ENCODE peak calls at places on chromosomes 6 and 20, in ten cellular contexts. K, R, U, L, E, J, F, D, I and G are unnamed samples.

GRCh38 chr20:2402271-2402980 is 21.7 kb downstream of the TGM6 start:
- DNase-seq in I (no peak), K (no peak), E (no peak), R (no peak), J (no peak), U (no peak), F (peak; percentile 16), D (no peak), L (no peak), G (no peak)

GRCh38 chr6:145749632-145750031 is 14.3 kb upstream of the EPM2A start:
- DNase-seq in R (no peak), F (no peak), L (no peak), K (peak; percentile 18), I (no peak), D (peak; percentile 69), U (no peak), E (no peak), J (no peak), G (peak; percentile 22)

GRCh38 chr20:38110525-38111178 is 54.4 kb downstream of the TGM2 start:
- DNase-seq in J (no peak), E (no peak), R (no peak), D (no peak), U (no peak), F (no peak), K (no peak), L (no peak), I (no peak), G (no peak)

GRCh38 chr20:45064812-45065211 is 36.1 kb downstream of the KCNS1 start:
- DNase-seq in L (no peak), U (no peak), F (no peak), I (no peak), E (no peak), K (no peak), J (no peak), R (no peak), D (no peak), G (no peak)

GRCh38 chr20:32387262-32387661 is 29.1 kb downstream of the ASXL1 start:
- DNase-seq in K (peak; percentile 43), R (no peak), F (no peak), I (no peak), L (no peak), D (no peak), E (no peak), U (no peak), J (no peak), G (no peak)

GRCh38 chr20:46621492-46621891 is 29.8 kb downstream of the SLC13A3 start:
- DNase-seq in L (no peak), R (no peak), E (no peak), J (no peak), I (no peak), D (no peak), F (no peak), K (no peak), U (no peak), G (no peak)

GRCh38 chr6:80541186-80541585 is 434.7 kb downstream of the BCKDHB start:
- DNase-seq in E (no peak), F (peak; percentile 58), L (no peak), K (no peak), J (no peak), I (no peak), D (no peak), R (no peak), U (no peak), G (no peak)

GRCh38 chr6:107488875-107489635 is 862 bp upstream of the SOBP start:
- DNase-seq in F (peak; percentile 23), I (peak; percentile 78), K (peak; percentile 56), R (peak; percentile 53), E (peak; percentile 20), J (peak; percentile 71), L (peak; percentile 76), U (peak; percentile 31), D (no peak), G (peak; percentile 56)

GRCh38 chr6:44264154-44265002 is 973 bp downstream of the NFKBIE start:
- DNase-seq in E (no peak), I (no peak), J (no peak), R (no peak), F (peak; percentile 43), U (peak; percentile 19), K (peak; percentile 70), L (peak; percentile 19), D (peak; percentile 64), G (peak; percentile 78)

GRCh38 chr6:168596316-168596715 is 155.3 kb downstream of the SMOC2 start:
- DNase-seq in E (no peak), F (no peak), R (no peak), D (no peak), I (no peak), U (no peak), J (peak; percentile 15), L (no peak), K (no peak), G (no peak)

GRCh38 chr20:23363257-23363649 is 1.3 kb downstream of the GZF1 start:
- DNase-seq in U (no peak), I (no peak), R (no peak), L (no peak), F (no peak), E (no peak), J (no peak), K (no peak), D (no peak), G (no peak)

GRCh38 chr20:20031790-20032189 is 14.6 kb downstream of the NAA20 start:
- DNase-seq in U (no peak), E (no peak), D (no peak), K (no peak), J (no peak), I (no peak), R (no peak), L (no peak), F (no peak), G (no peak)

GRCh38 chr6:54403096-54403495 is 94.9 kb downstream of the TINAG start:
- DNase-seq in R (no peak), K (no peak), F (no peak), U (no peak), L (no peak), I (no peak), J (no peak), E (no peak), D (no peak), G (no peak)

GRCh38 chr6:144104898-144105487 is 9.6 kb upstream of the SF3B5 start:
- DNase-seq in K (peak; percentile 65), I (no peak), R (peak; percentile 26), L (no peak), D (peak; percentile 63), J (no peak), E (no peak), F (peak; percentile 48), U (peak; percentile 49), G (peak; percentile 69)

GRCh38 chr20:25360631-25361286 is 29.9 kb downstream of the ABHD12 start:
- DNase-seq in K (peak; percentile 47), L (no peak), F (no peak), I (no peak), E (no peak), R (no peak), J (no peak), U (no peak), D (no peak), G (peak; percentile 32)

GRCh38 chr20:45445805-45446562 is 23.6 kb upstream of the WFDC2 start:
- DNase-seq in K (peak; percentile 50), D (peak; percentile 56), J (no peak), F (peak; percentile 84), L (no peak), I (peak; percentile 76), U (peak; percentile 65), R (peak; percentile 66), E (peak; percentile 43), G (peak; percentile 52)

GRCh38 chr6:127971945-127972391 is 71.1 kb upstream of the THEMIS start:
- DNase-seq in U (no peak), R (no peak), D (no peak), E (no peak), K (no peak), J (no peak), I (no peak), F (peak; percentile 47), L (no peak), G (no peak)

GRCh38 chr6:25703005-25703404 is 51.0 kb downstream of the SCGN start:
- DNase-seq in J (no peak), R (no peak), F (no peak), D (no peak), I (no peak), E (no peak), K (no peak), U (no peak), L (no peak), G (no peak)

GRCh38 chr20:51562334-51563140 is 20.0 kb upstream of the NFATC2 start:
- DNase-seq in K (peak; percentile 50), E (peak; percentile 37), U (peak; percentile 70), F (peak; percentile 50), I (peak; percentile 71), R (peak; percentile 57), L (peak; percentile 89), J (peak; percentile 91), D (no peak), G (peak; percentile 50)
- TF ChIP-seq CTCF in K (peak; percentile 4), E (peak; percentile 36), U (no peak), F (no peak), I (no peak), R (no peak), L (no peak), J (no peak), D (no peak), G (no peak)

GRCh38 chr6:40894962-40895799 is 143.8 kb downstream of the UNC5CL start:
- DNase-seq in R (peak; percentile 46), J (no peak), L (peak; percentile 63), I (peak; percentile 60), K (no peak), E (peak; percentile 43), F (peak; percentile 74), D (no peak), U (peak; percentile 69), G (no peak)
- TF ChIP-seq CTCF in R (peak; percentile 65), J (peak; percentile 24), L (peak; percentile 51), I (peak; percentile 51), K (no peak), E (peak; percentile 72), F (peak; percentile 71), D (no peak), U (peak; percentile 49), G (no peak)

DNA sequence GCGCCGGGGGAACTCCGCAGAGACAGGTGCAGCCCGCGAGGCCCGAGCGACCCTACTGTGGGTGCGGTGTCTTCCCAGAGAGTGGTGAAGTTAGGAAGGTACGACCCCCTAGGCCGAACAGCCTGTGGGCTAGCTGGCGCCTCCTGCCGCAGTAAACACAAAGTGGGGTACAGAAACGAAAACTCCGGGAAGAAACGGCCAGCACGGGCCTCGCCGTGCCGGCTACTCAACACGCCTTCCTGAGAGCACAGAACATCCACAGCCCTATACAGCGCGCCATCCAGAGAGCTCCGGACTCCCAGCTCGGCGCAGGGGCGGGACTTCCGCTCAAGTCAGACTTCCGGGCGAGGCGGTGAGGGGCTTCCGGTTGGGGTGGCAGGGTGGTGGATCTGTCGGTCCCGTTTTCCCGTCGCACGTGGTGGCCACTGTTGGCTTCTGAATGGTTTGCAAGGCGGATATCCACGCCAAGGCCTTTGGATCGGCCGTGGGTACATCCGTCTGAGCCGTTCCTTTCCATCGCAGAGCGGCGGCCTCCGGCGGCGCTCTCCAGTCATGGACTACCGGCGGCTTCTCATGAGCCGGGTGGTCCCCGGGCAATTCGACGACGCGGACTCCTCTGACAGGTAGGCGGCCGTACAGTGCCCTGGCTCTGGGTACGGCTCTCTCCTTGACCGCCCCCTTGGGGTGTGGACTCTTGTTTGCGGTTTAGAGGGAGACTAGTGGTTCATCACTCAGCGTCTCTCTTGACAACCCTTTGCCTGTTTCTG is at the start of the genes CAGE1 and RIOK1:
- DNase-seq in R (peak; percentile 92), I (peak; percentile 94), K (peak; percentile 97), L (peak; percentile 96), F (peak; percentile 92), D (peak; percentile 94), U (peak; percentile 91), J (peak; percentile 97), E (peak; percentile 87), G (peak; percentile 90)
- TF ChIP-seq CTCF in R (peak; percentile 47), I (no peak), K (no peak), L (no peak), F (no peak), D (no peak), U (peak; percentile 37), J (no peak), E (peak; percentile 32), G (no peak)

GRCh38 chr6:71482742-71483141 is 194.1 kb downstream of the OGFRL1 start:
- DNase-seq in L (no peak), U (no peak), R (no peak), I (no peak), F (no peak), K (no peak), E (no peak), J (no peak), D (no peak), G (no peak)
- TF ChIP-seq CTCF in L (no peak), U (no peak), R (no peak), I (no peak), F (no peak), K (no peak), E (no peak), J (no peak), D (no peak), G (no peak)